ENCODE peak calls at places on chromosomes 12 and 14, in six cellular contexts. One of them, this sample, is unnamed.

GRCh38 chr14:34857689-34858449 is 17.3 kb downstream of the BAZ1A start:
- DNase-seq in occipital lobe: no peak
- DNase-seq in Right ventricle myocardium superior: no peak
- DNase-seq in activated CD8-positive, alpha-beta memory T cell treated with anti-CD3 and anti-CD28 coated beads, Interleukin-2, amount 50 U/mL, for 48 hours: no peak
- DNase-seq in dermis microvascular lymphatic vessel endothelial cell: no peak
- DNase-seq in NCI-H1105: no peak
- DNase-seq in this sample: no peak

GRCh38 chr14:102264775-102265174 is 40.2 kb downstream of the MOK start:
- DNase-seq in occipital lobe: no peak
- DNase-seq in Right ventricle myocardium superior: peak
- DNase-seq in activated CD8-positive, alpha-beta memory T cell treated with anti-CD3 and anti-CD28 coated beads, Interleukin-2, amount 50 U/mL, for 48 hours: no peak
- DNase-seq in dermis microvascular lymphatic vessel endothelial cell: no peak
- DNase-seq in NCI-H1105: no peak
- DNase-seq in this sample: no peak

GRCh38 chr12:102317155-102317554 is 119.5 kb upstream of the PMCH start:
- DNase-seq in occipital lobe: no peak
- DNase-seq in Right ventricle myocardium superior: no peak
- DNase-seq in activated CD8-positive, alpha-beta memory T cell treated with anti-CD3 and anti-CD28 coated beads, Interleukin-2, amount 50 U/mL, for 48 hours: no peak
- DNase-seq in dermis microvascular lymphatic vessel endothelial cell: no peak
- DNase-seq in NCI-H1105: no peak
- DNase-seq in this sample: no peak

GRCh38 chr12:11707535-11707934 is 58.1 kb downstream of the ETV6 start:
- DNase-seq in occipital lobe: no peak
- DNase-seq in Right ventricle myocardium superior: peak
- DNase-seq in activated CD8-positive, alpha-beta memory T cell treated with anti-CD3 and anti-CD28 coated beads, Interleukin-2, amount 50 U/mL, for 48 hours: no peak
- DNase-seq in dermis microvascular lymphatic vessel endothelial cell: peak
- DNase-seq in NCI-H1105: peak
- DNase-seq in this sample: no peak

GRCh38 chr12:53481957-53482586 is 17.2 kb downstream of the MAP3K12 start:
- DNase-seq in occipital lobe: no peak
- DNase-seq in Right ventricle myocardium superior: no peak
- DNase-seq in activated CD8-positive, alpha-beta memory T cell treated with anti-CD3 and anti-CD28 coated beads, Interleukin-2, amount 50 U/mL, for 48 hours: peak
- DNase-seq in dermis microvascular lymphatic vessel endothelial cell: peak
- DNase-seq in NCI-H1105: no peak
- DNase-seq in this sample: no peak

GRCh38 chr12:92574046-92574783 is 128.6 kb upstream of the PLEKHG7 start:
- DNase-seq in occipital lobe: no peak
- DNase-seq in Right ventricle myocardium superior: no peak
- DNase-seq in activated CD8-positive, alpha-beta memory T cell treated with anti-CD3 and anti-CD28 coated beads, Interleukin-2, amount 50 U/mL, for 48 hours: no peak
- DNase-seq in dermis microvascular lymphatic vessel endothelial cell: peak
- DNase-seq in NCI-H1105: peak
- DNase-seq in this sample: no peak

GRCh38 chr14:37457334-37457733 is 137.7 kb downstream of the FOXA1 start:
- DNase-seq in occipital lobe: no peak
- DNase-seq in Right ventricle myocardium superior: no peak
- DNase-seq in activated CD8-positive, alpha-beta memory T cell treated with anti-CD3 and anti-CD28 coated beads, Interleukin-2, amount 50 U/mL, for 48 hours: no peak
- DNase-seq in dermis microvascular lymphatic vessel endothelial cell: no peak
- DNase-seq in NCI-H1105: no peak
- DNase-seq in this sample: no peak

GRCh38 chr14:60649815-60650381 is 621 bp upstream of the SIX1 start:
- DNase-seq in occipital lobe: no peak
- DNase-seq in Right ventricle myocardium superior: no peak
- DNase-seq in activated CD8-positive, alpha-beta memory T cell treated with anti-CD3 and anti-CD28 coated beads, Interleukin-2, amount 50 U/mL, for 48 hours: no peak
- DNase-seq in dermis microvascular lymphatic vessel endothelial cell: no peak
- DNase-seq in NCI-H1105: peak
- DNase-seq in this sample: no peak

GRCh38 chr12:108724054-108724889 is 7.0 kb downstream of the CORO1C start:
- DNase-seq in occipital lobe: no peak
- DNase-seq in Right ventricle myocardium superior: no peak
- DNase-seq in activated CD8-positive, alpha-beta memory T cell treated with anti-CD3 and anti-CD28 coated beads, Interleukin-2, amount 50 U/mL, for 48 hours: no peak
- DNase-seq in dermis microvascular lymphatic vessel endothelial cell: peak
- DNase-seq in NCI-H1105: no peak
- DNase-seq in this sample: no peak

GRCh38 chr12:81332054-81332453 is 254.2 kb downstream of the ACSS3 start:
- DNase-seq in occipital lobe: no peak
- DNase-seq in Right ventricle myocardium superior: no peak
- DNase-seq in activated CD8-positive, alpha-beta memory T cell treated with anti-CD3 and anti-CD28 coated beads, Interleukin-2, amount 50 U/mL, for 48 hours: no peak
- DNase-seq in dermis microvascular lymphatic vessel endothelial cell: no peak
- DNase-seq in NCI-H1105: no peak
- DNase-seq in this sample: no peak

GRCh38 chr12:80979821-80980220 is 42.1 kb upstream of the LIN7A start:
- DNase-seq in occipital lobe: no peak
- DNase-seq in Right ventricle myocardium superior: no peak
- DNase-seq in activated CD8-positive, alpha-beta memory T cell treated with anti-CD3 and anti-CD28 coated beads, Interleukin-2, amount 50 U/mL, for 48 hours: no peak
- DNase-seq in dermis microvascular lymphatic vessel endothelial cell: no peak
- DNase-seq in NCI-H1105: no peak
- DNase-seq in this sample: no peak

GRCh38 chr12:80763874-80764273 is 47.2 kb downstream of the MYF5 start:
- DNase-seq in occipital lobe: no peak
- DNase-seq in Right ventricle myocardium superior: no peak
- DNase-seq in activated CD8-positive, alpha-beta memory T cell treated with anti-CD3 and anti-CD28 coated beads, Interleukin-2, amount 50 U/mL, for 48 hours: no peak
- DNase-seq in dermis microvascular lymphatic vessel endothelial cell: peak
- DNase-seq in NCI-H1105: peak
- DNase-seq in this sample: no peak

GRCh38 chr12:2756756-2757155 is 38.0 kb upstream of the FKBP4 start:
- DNase-seq in occipital lobe: no peak
- DNase-seq in Right ventricle myocardium superior: no peak
- DNase-seq in activated CD8-positive, alpha-beta memory T cell treated with anti-CD3 and anti-CD28 coated beads, Interleukin-2, amount 50 U/mL, for 48 hours: no peak
- DNase-seq in dermis microvascular lymphatic vessel endothelial cell: no peak
- DNase-seq in NCI-H1105: no peak
- DNase-seq in this sample: no peak

GRCh38 chr14:23401331-23401730 is 6.7 kb downstream of the MYH6 start:
- DNase-seq in occipital lobe: no peak
- DNase-seq in Right ventricle myocardium superior: peak
- DNase-seq in activated CD8-positive, alpha-beta memory T cell treated with anti-CD3 and anti-CD28 coated beads, Interleukin-2, amount 50 U/mL, for 48 hours: no peak
- DNase-seq in dermis microvascular lymphatic vessel endothelial cell: no peak
- DNase-seq in NCI-H1105: no peak
- DNase-seq in this sample: no peak

GRCh38 chr14:60310086-60310684 is 61.2 kb downstream of the PPM1A start:
- DNase-seq in occipital lobe: no peak
- DNase-seq in Right ventricle myocardium superior: no peak
- DNase-seq in activated CD8-positive, alpha-beta memory T cell treated with anti-CD3 and anti-CD28 coated beads, Interleukin-2, amount 50 U/mL, for 48 hours: no peak
- DNase-seq in dermis microvascular lymphatic vessel endothelial cell: no peak
- DNase-seq in NCI-H1105: no peak
- DNase-seq in this sample: no peak

GRCh38 chr14:105857223-105857815 is 330.9 kb downstream of the TMEM121 start:
- DNase-seq in occipital lobe: no peak
- DNase-seq in Right ventricle myocardium superior: peak
- DNase-seq in activated CD8-positive, alpha-beta memory T cell treated with anti-CD3 and anti-CD28 coated beads, Interleukin-2, amount 50 U/mL, for 48 hours: peak
- DNase-seq in dermis microvascular lymphatic vessel endothelial cell: no peak
- DNase-seq in NCI-H1105: no peak
- DNase-seq in this sample: peak

GRCh38 chr12:50569876-50570275 is 65.1 kb downstream of the DIP2B start:
- DNase-seq in occipital lobe: no peak
- DNase-seq in Right ventricle myocardium superior: no peak
- DNase-seq in activated CD8-positive, alpha-beta memory T cell treated with anti-CD3 and anti-CD28 coated beads, Interleukin-2, amount 50 U/mL, for 48 hours: no peak
- DNase-seq in dermis microvascular lymphatic vessel endothelial cell: no peak
- DNase-seq in NCI-H1105: no peak
- DNase-seq in this sample: no peak